ENCODE peak calls at places on chromosomes 16 and 17, in four cellular contexts. L is HCT116, N is fibroblast of lung, M is endothelial cell of umbilical vein. U is an unnamed sample.

GRCh38 chr16:85220125-85220839 is 108.0 kb upstream of the CIBAR2 start:
- DNase-seq in L (no peak), N (peak; percentile 88), M (peak; percentile 79), U (peak; percentile 73)

GRCh38 chr16:27726621-27727275 is 176.8 kb downstream of the KATNIP start:
- DNase-seq in N (peak; percentile 68), L (no peak), M (no peak), U (no peak)

GRCh38 chr17:57477483-57478357 is 221.4 kb downstream of the MSI2 start:
- DNase-seq in N (no peak), L (no peak), M (no peak), U (no peak)

GRCh38 chr16:81526935-81527334 is 82.3 kb downstream of the CMIP start:
- DNase-seq in N (peak; percentile 86), L (no peak), M (peak; percentile 53), U (peak; percentile 23)

GRCh38 chr17:35932576-35932975 is 2.0 kb upstream of the RDM1 start:
- DNase-seq in M (no peak), L (no peak), N (peak; percentile 59), U (no peak)

GRCh38 chr16:12096162-12096781 is 119.7 kb downstream of the SNX29 start:
- DNase-seq in L (no peak), M (no peak), N (peak; percentile 36), U (no peak)

GRCh38 chr17:49375544-49375943 is 13.5 kb upstream of the ZNF652 start:
- DNase-seq in N (no peak), M (no peak), L (no peak), U (no peak)

GRCh38 chr16:70152578-70153302 is 20.8 kb upstream of the CLEC18C start:
- DNase-seq in L (no peak), N (no peak), M (peak; percentile 1), U (peak; percentile 70)

GRCh38 chr16:82758904-82759303 is 132.1 kb downstream of the CDH13 start:
- DNase-seq in N (no peak), M (no peak), L (no peak), U (no peak)

GRCh38 chr16:70679653-70680494 is 6.0 kb downstream of the MTSS2 start:
- DNase-seq in N (no peak), L (no peak), M (no peak), U (no peak)

GRCh38 chr16:77943770-77944169 is 78.6 kb upstream of the CLEC3A start:
- DNase-seq in N (no peak), L (no peak), M (no peak), U (no peak)

GRCh38 chr17:66625321-66625767 is 209.6 kb upstream of the CACNG5 start:
- DNase-seq in L (peak; percentile 42), N (peak; percentile 26), M (peak; percentile 55), U (peak; percentile 27)

GRCh38 chr17:48734328-48735056 is 5.9 kb upstream of the HOXB13 start:
- DNase-seq in M (no peak), N (no peak), L (no peak), U (no peak)

GRCh38 chr17:56979091-56979480 is 1.2 kb downstream of the SCPEP1 start:
- DNase-seq in L (no peak), N (no peak), M (no peak), U (no peak)

GRCh38 chr17:75001915-75002843 is 10.3 kb upstream of the MRPL58 start:
- DNase-seq in N (no peak), M (no peak), L (no peak), U (no peak)

GRCh38 chr17:4215882-4216411 is 47.8 kb downstream of the ANKFY1 start:
- DNase-seq in M (no peak), L (no peak), N (no peak), U (no peak)

GRCh38 chr16:60230666-60231065 is 1496.5 kb upstream of the GOT2 start:
- DNase-seq in M (no peak), N (peak; percentile 21), L (no peak), U (no peak)

GRCh38 chr16:11497329-11497805 is 89.4 kb downstream of the LITAF start:
- DNase-seq in L (peak; percentile 85), M (peak; percentile 84), N (peak; percentile 62), U (peak; percentile 80)

GRCh38 chr16:88638323-88639230 is at the start of gene IL17C:
- DNase-seq in L (no peak), N (no peak), M (no peak), U (no peak)

GRCh38 chr16:50831751-50832150 is 89.9 kb downstream of the CYLD start:
- DNase-seq in M (no peak), L (no peak), N (no peak), U (no peak)

GRCh38 chr17:43363926-43364285 is 34.9 kb upstream of the ARL4D start:
- DNase-seq in L (no peak), M (no peak), N (no peak), U (no peak)

DNA sequence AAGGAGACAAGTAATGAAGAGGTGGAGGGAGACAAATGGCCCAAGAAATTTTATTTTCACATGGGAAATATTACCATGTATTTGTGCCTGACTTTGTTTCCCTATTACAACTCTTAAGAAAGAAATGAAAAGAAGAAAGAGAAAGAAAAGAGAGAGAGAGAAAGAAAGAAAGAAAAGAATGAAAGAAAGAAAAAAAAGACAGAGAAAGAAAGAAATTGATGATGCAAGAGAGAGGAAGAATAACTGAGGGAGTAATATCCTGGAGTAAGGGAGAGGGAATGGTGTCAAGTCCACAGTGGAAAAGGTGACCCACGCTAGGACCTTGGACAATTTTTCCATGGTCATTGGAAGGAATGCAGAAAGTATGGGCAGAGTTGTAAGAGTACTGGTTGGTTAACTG is 10.1 kb upstream of the ACSM3 start:
- DNase-seq in N (no peak), L (no peak), M (no peak), U (no peak)
- TF ChIP-seq CTCF in N (no peak), L (no peak), M (no peak), U (no peak)

DNA sequence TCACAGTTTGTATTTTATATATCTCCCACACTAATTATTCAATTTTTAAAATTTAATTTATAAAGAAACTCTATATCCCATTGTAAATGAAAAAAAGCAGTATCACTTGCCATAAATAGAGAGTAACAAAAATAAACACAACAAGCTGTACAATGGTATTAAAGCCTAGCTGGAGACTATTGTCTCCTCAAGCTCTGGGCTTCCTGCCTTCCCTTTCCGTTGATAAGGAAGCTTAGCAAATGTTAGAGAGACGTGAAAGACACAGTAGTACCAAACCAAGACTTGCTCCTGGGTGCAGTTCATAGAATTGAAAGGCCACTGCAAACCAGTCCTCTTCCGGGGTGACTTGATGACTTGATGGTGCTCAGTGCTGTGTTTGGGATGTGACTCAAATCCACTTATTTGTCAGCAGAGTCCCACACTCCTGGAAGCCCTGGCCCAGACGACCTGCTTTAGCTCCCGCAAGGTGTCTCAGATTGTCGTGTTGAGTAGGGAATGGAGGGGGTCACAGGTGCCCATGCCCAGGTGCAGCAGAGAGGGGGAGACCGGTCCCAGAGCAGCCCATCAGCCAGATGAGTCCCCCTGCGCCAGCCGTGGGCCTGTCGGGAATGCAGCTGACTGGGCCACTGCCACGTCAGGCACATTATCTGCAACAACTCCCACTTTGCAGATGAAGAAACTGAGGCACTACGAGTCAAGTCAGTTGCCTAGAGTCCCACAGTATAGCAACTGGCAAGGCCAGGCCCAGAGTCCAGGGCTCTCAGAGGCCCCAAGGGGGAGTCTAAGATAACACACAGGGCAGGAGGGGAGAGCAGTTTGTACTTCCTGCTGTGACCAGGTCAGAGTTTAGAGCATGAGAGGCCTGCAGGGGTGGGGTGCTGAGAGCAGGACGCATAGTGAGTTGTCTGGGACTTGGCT is 40.5 kb downstream of the PSME3IP1 start:
- DNase-seq in L (no peak), N (no peak), M (peak; percentile 74), U (no peak)
- H3K4me1 ChIP-seq in L (no peaks in the 10 kb centered on the region), N (no peaks in the 10 kb centered on the region), M (peaks cover 57% of the 10 kb centered on the region), U (peaks cover 8% of the 10 kb centered on the region)

GRCh38 chr16:72401079-72401361 is 229.1 kb upstream of the PMFBP1 start:
- DNase-seq in N (no peak), M (no peak), L (no peak), U (no peak)
- H2AFZ ChIP-seq in N (no peak overlapping the region), M (peak overlapping the region; percentile 34), L (no peak overlapping the region), U (no peak overlapping the region)

GRCh38 chr16:1347962-1348361 is 3.7 kb downstream of the TSR3 start:
- DNase-seq in N (no peak), M (no peak), L (no peak), U (no peak)

GRCh38 chr16:1345651-1346421 is 5.8 kb downstream of the TSR3 start:
- DNase-seq in L (no peak), M (no peak), N (no peak), U (no peak)

GRCh38 chr16:1347286-1347855 is 4.3 kb downstream of the TSR3 start:
- DNase-seq in N (no peak), L (no peak), M (no peak), U (no peak)

GRCh38 chr16:1345087-1345486 is 6.6 kb downstream of the TSR3 start:
- DNase-seq in N (no peak), L (no peak), M (no peak), U (no peak)

DNA sequence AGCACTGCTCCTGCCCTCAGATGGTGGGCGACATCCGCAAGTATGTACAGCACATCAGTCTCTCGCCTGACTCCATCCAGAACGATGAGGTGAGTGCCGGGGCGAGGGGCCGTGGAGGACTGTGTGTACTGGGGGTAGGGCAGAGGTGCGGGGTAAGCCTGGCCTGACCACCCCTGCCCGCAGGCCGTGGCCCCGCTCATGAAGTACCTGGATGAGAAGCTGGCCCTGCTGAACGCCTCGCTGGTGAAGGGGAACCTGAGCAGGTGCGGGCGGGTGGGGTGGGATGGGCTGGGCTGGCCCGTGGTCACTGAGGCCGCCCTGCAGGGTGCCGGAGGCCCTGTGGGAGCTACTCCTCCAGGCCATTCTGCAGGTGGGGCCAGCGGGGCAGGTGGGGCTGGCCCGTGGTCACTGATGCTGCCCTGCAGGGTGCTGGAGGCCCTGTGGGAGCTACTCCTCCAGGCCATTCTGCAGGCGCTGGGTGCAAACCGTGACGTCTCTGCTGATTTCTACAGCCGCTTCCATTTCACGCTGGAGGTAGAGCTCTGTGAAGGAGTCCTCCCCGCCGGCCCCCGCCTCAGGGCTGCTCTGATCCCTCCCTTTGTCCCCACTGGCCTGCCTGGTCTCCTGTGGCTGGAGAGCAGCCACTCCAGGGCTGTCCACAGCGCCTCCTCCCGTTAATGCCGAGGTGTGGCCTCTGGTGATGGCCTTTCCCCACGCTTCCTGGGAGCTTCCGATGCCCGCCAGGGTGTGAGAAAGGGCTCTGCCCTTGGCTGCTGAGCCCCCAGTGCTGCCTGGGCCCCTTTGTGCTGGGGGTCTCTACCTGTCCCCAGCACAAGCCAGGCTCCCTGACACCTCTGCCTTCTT is 5.0 kb downstream of the TSR3 start:
- DNase-seq in M (no peak), N (no peak), L (no peak), U (no peak)
- TF ChIP-seq CTCF in M (no peak), N (no peak), L (no peak), U (no peak)

GRCh38 chr17:79758260-79758659 is 19.7 kb upstream of the CBX2 start:
- DNase-seq in N (no peak), L (no peak), M (no peak), U (no peak)
- H3K4me1 ChIP-seq in N (no peaks in the 10 kb centered on the region), L (no peaks in the 10 kb centered on the region), M (no peaks in the 10 kb centered on the region), U (no peaks in the 10 kb centered on the region)

GRCh38 chr17:19647697-19648474 is 665 bp upstream of the ALDH3A2 start:
- DNase-seq in M (peak; percentile 72), L (peak; percentile 23), N (peak; percentile 66), U (peak; percentile 73)
- H2AFZ ChIP-seq in M (peak overlapping the region; percentile 82), L (no peak overlapping the region), N (peak overlapping the region; percentile 98), U (peak overlapping the region; percentile 90)

DNA sequence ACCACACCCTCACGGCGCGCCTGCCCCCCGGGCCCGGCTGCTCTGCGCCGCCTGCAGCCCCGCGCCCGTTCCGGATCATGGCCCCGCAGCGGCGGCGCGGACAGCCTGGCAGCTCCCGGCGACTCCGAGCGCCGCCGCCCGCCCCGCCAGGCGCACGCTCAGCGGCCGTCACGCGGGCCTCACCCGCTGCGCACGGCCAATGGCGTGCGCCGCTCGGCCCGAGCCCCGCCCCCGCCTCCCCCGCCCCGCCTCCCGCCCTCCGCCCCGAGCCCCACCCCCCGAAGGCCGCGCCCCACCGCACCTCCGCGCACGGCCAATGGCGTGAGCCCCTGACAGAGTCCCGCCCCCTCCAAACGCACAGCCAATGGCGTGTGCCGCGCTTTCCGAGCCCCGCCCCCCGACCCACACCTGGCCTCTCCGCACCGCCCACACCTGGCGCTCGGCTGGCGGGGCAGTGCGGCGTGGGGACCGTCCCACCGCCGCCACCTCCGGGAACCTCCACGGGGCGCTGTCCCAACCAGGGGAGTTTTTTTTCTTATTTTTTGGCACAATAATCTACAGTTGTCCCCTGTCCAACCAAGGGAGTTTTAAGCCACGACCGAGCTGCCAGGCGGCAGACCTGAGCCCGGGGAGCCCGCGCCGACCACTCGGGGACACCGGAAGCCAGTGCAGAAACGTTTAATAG is at the start of gene PCYT2:
- DNase-seq in N (peak; percentile 74), M (peak; percentile 71), L (peak; percentile 90), U (peak; percentile 98)
- TF ChIP-seq CTCF in N (no peak), M (no peak), L (no peak), U (peak; percentile 22)

U was measured in hepatocyte.